ENCODE peak calls at places on chromosomes 5 and 9, in nine cellular contexts. Q is left ventricle myocardium inferior, K is endothelial cell of umbilical vein, A is NT2/D1, O is GM23248, V is adrenal gland, R is neural progenitor cell, D is fibroblast of lung, T is SJSA1. E is an unnamed sample. For H3K9me3, the result is how much of the 10 kb centered on the place peaks cover.

GRCh38 chr5:112795342-112795741 is 57.7 kb downstream of the APC start:
- DNase-seq in Q (no peak), O (no peak), K (no peak), R (no peak), V (no peak), T (no peak), D (no peak), A (no peak), E (no peak)

GRCh38 chr9:28301281-28301680 is 728.0 kb upstream of the C9orf72 start:
- DNase-seq in O (no peak), Q (no peak), K (no peak), V (no peak), D (no peak), R (no peak), A (no peak), T (no peak), E (no peak)

GRCh38 chr9:133606722-133607053 is 2.5 kb downstream of the FAM163B start:
- DNase-seq in A (no peak), D (no peak), O (no peak), T (no peak), Q (no peak), K (no peak), V (no peak), R (no peak), E (no peak)

GRCh38 chr9:34374339-34374738 is 2.4 kb downstream of the MYORG start:
- DNase-seq in Q (no peak), A (no peak), D (no peak), R (no peak), K (no peak), V (no peak), T (no peak), O (no peak), E (no peak)

GRCh38 chr9:37037744-37038640 is 3.9 kb upstream of the PAX5 start:
- DNase-seq in A (no peak), R (peak), O (peak), Q (no peak), D (no peak), T (no peak), K (no peak), V (no peak), E (no peak)

GRCh38 chr9:90287567-90288274 is 354.9 kb downstream of the DIRAS2 start:
- DNase-seq in R (no peak), Q (no peak), A (no peak), D (no peak), O (no peak), V (no peak), K (no peak), T (no peak), E (no peak)

GRCh38 chr5:158869092-158869491 is 230.6 kb downstream of the EBF1 start:
- DNase-seq in T (no peak), A (peak), R (peak), Q (no peak), O (no peak), D (no peak), V (no peak), K (no peak), E (no peak)

GRCh38 chr9:94602666-94603065 is 9.0 kb upstream of the FBP2 start:
- DNase-seq in A (no peak), O (no peak), R (no peak), T (no peak), V (no peak), D (no peak), K (no peak), Q (no peak), E (no peak)

GRCh38 chr5:139740993-139741672 is 54.5 kb upstream of the PSD2 start:
- DNase-seq in Q (no peak), O (no peak), R (no peak), T (no peak), D (no peak), V (no peak), K (no peak), A (no peak), E (no peak)

GRCh38 chr5:132825824-132826391 is 4.5 kb downstream of the SHROOM1 start:
- DNase-seq in K (no peak), V (no peak), Q (no peak), D (no peak), A (no peak), O (no peak), T (no peak), R (peak), E (no peak)

GRCh38 chr5:65808261-65808741 is 86.3 kb downstream of the NLN start:
- DNase-seq in R (no peak), K (no peak), A (no peak), Q (no peak), O (peak), T (no peak), D (no peak), V (no peak), E (no peak)

GRCh38 chr9:28155067-28155466 is 581.8 kb upstream of the C9orf72 start:
- DNase-seq in Q (no peak), K (peak), D (no peak), T (no peak), A (no peak), V (peak), R (no peak), O (no peak), E (no peak)

GRCh38 chr9:132341177-132341840 is 13.5 kb downstream of the SETX start:
- DNase-seq in R (no peak), Q (no peak), K (no peak), V (no peak), T (no peak), D (no peak), O (no peak), A (no peak), E (no peak)

GRCh38 chr5:54325610-54326311 is 15.4 kb upstream of the ARL15 start:
- DNase-seq in K (no peak), Q (no peak), A (no peak), D (no peak), V (no peak), R (no peak), T (no peak), O (no peak), E (no peak)

GRCh38 chr5:53783624-53784228 is 223.3 kb downstream of the NDUFS4 start:
- DNase-seq in T (no peak), K (no peak), A (no peak), O (no peak), V (no peak), R (peak), Q (no peak), D (no peak), E (no peak)

GRCh38 chr9:128828267-128828666 is 1.3 kb downstream of the SPOUT1 start:
- DNase-seq in A (no peak), K (no peak), R (no peak), T (no peak), D (no peak), O (no peak), Q (no peak), V (no peak), E (no peak)
- H3K4me3 ChIP-seq in A (peak), K (no peak), R (peak), T (no peak), D (no peak), O (peak), Q (peak), V (no peak), E (peak)

GRCh38 chr9:117917873-117918272 is 213.7 kb downstream of the TLR4 start:
- DNase-seq in O (no peak), R (no peak), V (no peak), Q (no peak), K (no peak), D (no peak), T (no peak), A (no peak), E (no peak)

GRCh38 chr9:117919594-117919993 is 215.4 kb downstream of the TLR4 start:
- DNase-seq in V (no peak), K (no peak), A (no peak), Q (no peak), T (no peak), O (no peak), D (no peak), R (no peak), E (no peak)

GRCh38 chr9:117916291-117916690 is 212.1 kb downstream of the TLR4 start:
- DNase-seq in T (no peak), R (no peak), D (no peak), K (no peak), O (no peak), V (no peak), A (no peak), Q (no peak), E (no peak)
- H3K9me3 ChIP-seq in T (under half), R (under half), D (under half), K (under half), O (under half), V (under half), A (under half), Q (under half), E (under half)

GRCh38 chr5:180353963-180354574 is 933 bp upstream of the GFPT2 start:
- DNase-seq in K (no peak), O (no peak), Q (no peak), R (no peak), T (no peak), A (no peak), D (no peak), V (no peak), E (no peak)
- H3K4me3 ChIP-seq in K (peak), O (peak), Q (peak), R (peak), T (peak), A (peak), D (peak), V (peak), E (peak)

DNA sequence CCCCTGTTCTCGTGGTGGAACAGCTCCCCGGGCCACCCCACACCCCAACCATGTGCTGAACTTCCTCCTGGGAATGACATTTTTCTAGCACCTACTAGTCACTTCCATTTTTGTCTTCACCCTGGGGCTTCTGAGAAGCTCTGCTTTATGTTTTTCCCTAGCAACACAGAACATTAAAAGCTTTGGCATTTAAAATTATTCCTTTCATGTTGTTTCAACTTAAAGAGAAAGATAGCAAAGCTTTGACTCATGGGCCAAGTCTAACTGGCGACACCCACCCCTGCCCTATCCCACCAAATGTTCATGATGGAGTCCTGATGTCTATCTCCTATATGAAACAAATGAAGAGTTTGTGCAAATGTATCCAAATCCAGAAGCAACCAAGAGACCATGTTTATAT is 22.4 kb downstream of the BOD1 start:
- DNase-seq in A (no peak), D (no peak), K (no peak), T (no peak), Q (no peak), R (no peak), V (no peak), O (peak), E (no peak)
- H3K9me3 ChIP-seq in A (under half), D (under half), K (under half), T (under half), Q (under half), R (under half), V (under half), O (under half), E (under half)

GRCh38 chr5:392431-392988 is 50.5 kb upstream of the EXOC3 start:
- DNase-seq in V (no peak), Q (no peak), D (no peak), T (peak), K (peak), O (peak), A (peak), R (no peak), E (peak)
- H3K4me3 ChIP-seq in V (no peak), Q (no peak), D (no peak), T (no peak), K (no peak), O (no peak), A (no peak), R (no peak), E (no peak)

GRCh38 chr9:135288941-135289534 is 190.5 kb upstream of the PPP1R26 start:
- DNase-seq in O (no peak), R (no peak), V (no peak), Q (no peak), K (no peak), A (no peak), T (no peak), D (no peak), E (no peak)

GRCh38 chr9:135286961-135287360 is 192.6 kb upstream of the PPP1R26 start:
- DNase-seq in A (no peak), D (no peak), R (no peak), V (no peak), Q (no peak), K (no peak), T (no peak), O (no peak), E (no peak)

GRCh38 chr9:135288054-135288453 is 191.5 kb upstream of the PPP1R26 start:
- DNase-seq in O (no peak), A (no peak), T (no peak), K (no peak), D (no peak), V (no peak), Q (no peak), R (no peak), E (no peak)

GRCh38 chr9:135290086-135290485 is 189.5 kb upstream of the PPP1R26 start:
- DNase-seq in O (no peak), R (no peak), D (no peak), T (no peak), V (peak), Q (peak), A (no peak), K (no peak), E (no peak)

DNA sequence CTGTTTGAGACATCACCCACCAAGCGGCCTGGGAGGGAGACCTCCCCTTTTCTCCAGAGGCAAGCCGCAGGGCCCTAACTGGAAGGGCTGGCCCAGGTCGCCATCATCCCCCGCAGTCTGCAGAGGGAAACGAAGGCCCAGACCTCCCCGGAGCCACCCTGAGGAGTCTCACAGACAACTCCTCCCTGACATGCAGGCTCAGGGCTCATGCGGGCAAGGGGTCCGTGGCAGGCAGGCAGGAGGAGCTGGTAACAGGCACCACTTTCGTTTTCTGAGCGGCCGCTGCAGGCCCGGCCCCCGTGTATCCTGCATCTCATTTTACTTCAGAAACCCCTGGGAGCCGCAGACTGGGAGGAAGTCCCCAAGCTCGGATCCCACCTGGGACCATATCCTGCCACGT is 192.0 kb upstream of the PPP1R26 start:
- DNase-seq in D (no peak), V (no peak), Q (no peak), O (no peak), A (no peak), R (no peak), K (no peak), T (no peak), E (no peak)
- H3K9me3 ChIP-seq in D (under half), V (under half), Q (under half), O (under half), A (under half), R (under half), K (under half), T (under half), E (under half)

GRCh38 chr5:172074896-172075295 is 68.5 kb upstream of the FBXW11 start:
- DNase-seq in O (no peak), V (no peak), R (no peak), D (no peak), A (peak), Q (no peak), T (no peak), K (no peak), E (no peak)

GRCh38 chr5:172078726-172079345 is 72.4 kb upstream of the FBXW11 start:
- DNase-seq in R (no peak), D (peak), T (no peak), V (peak), K (no peak), Q (peak), A (no peak), O (no peak), E (no peak)

GRCh38 chr5:172078027-172078426 is 71.6 kb upstream of the FBXW11 start:
- DNase-seq in T (no peak), A (no peak), V (peak), D (no peak), K (no peak), Q (no peak), O (no peak), R (no peak), E (no peak)

GRCh38 chr5:172076783-172077244 is 70.4 kb upstream of the FBXW11 start:
- DNase-seq in K (no peak), A (peak), D (no peak), O (peak), T (no peak), R (peak), V (no peak), Q (no peak), E (no peak)

DNA sequence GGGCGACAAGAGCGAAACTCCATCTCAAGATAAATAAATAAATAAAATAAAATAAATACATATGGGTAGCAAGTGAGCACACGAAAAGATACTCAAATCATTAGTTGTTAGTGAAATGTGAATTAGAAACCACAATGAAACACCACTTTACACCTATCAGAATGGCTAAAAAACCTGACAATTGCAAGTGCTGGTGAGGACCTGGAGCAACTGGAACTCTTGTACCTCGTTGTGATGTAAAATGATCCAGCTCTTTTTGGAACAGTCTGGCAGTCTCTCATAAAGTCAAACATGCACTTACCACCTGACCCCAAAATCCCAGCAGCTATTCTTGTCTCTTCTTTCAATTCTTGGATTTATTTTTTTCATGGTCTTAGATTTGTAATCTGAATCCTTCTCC is 69.2 kb upstream of the FBXW11 start:
- DNase-seq in T (no peak), O (no peak), K (no peak), R (no peak), V (no peak), Q (no peak), D (no peak), A (no peak), E (no peak)
- H3K4me3 ChIP-seq in T (no peak), O (no peak), K (no peak), R (no peak), V (no peak), Q (no peak), D (no peak), A (no peak), E (no peak)

GRCh38 chr5:13348568-13348967 is 595.9 kb downstream of the DNAH5 start:
- DNase-seq in R (no peak), K (no peak), Q (no peak), T (no peak), D (no peak), V (no peak), O (peak), A (no peak), E (no peak)
- H3K9me3 ChIP-seq in R (under half), K (under half), Q (under half), T (under half), D (under half), V (under half), O (under half), A (under half), E (under half)

E was measured in MG63.